ENCODE peak calls at places on chromosomes 5 and 9, in seven cellular contexts. J is GM23248; V is body of pancreas; P is trophoblast cell; R is left ventricle myocardium inferior; I is DND-41; F is naive thymus-derived CD4-positive, alpha-beta T cell. L is an unnamed sample. For H3K9me3 and H3K4me1, the result is how much of the 10 kb centered on the place peaks cover.

GRCh38 chr9:88044200-88044599 is 69.9 kb upstream of the CDK20 start:
- DNase-seq in P (no peak), V (no peak), J (no peak), F (no peak), I (no peak), R (no peak), L (no peak)

GRCh38 chr5:125485003-125485641 is 738.7 kb upstream of the ZNF608 start:
- DNase-seq in P (peak), I (no peak), R (no peak), F (no peak), V (peak), J (peak), L (no peak)

GRCh38 chr5:58246521-58246944 is 213.4 kb downstream of the PLK2 start:
- DNase-seq in V (no peak), I (no peak), J (no peak), R (no peak), F (no peak), P (peak), L (no peak)

GRCh38 chr5:132837868-132838267 is 7.4 kb upstream of the SHROOM1 start:
- DNase-seq in P (no peak), F (no peak), R (no peak), J (no peak), I (no peak), V (no peak), L (no peak)

GRCh38 chr5:120806132-120806531 is 342.0 kb downstream of the PRR16 start:
- DNase-seq in R (no peak), J (peak), V (no peak), F (no peak), P (no peak), I (no peak), L (no peak)

GRCh38 chr9:607417-607816 is 234.1 kb upstream of the DMRT1 start:
- DNase-seq in V (no peak), R (no peak), P (peak), F (no peak), J (no peak), I (no peak), L (no peak)

GRCh38 chr9:38486056-38486455 is 61.8 kb upstream of the IGFBPL1 start:
- DNase-seq in P (no peak), V (no peak), R (no peak), I (no peak), J (no peak), F (no peak), L (no peak)

GRCh38 chr9:124399323-124399962 is 15.8 kb downstream of the PSMB7 start:
- DNase-seq in R (peak), J (peak), V (no peak), I (no peak), P (no peak), F (no peak), L (no peak)

GRCh38 chr5:115179068-115179958 is 9.6 kb upstream of the TRIM36 start:
- DNase-seq in R (no peak), J (peak), I (no peak), P (peak), F (no peak), V (no peak), L (no peak)

GRCh38 chr9:109787735-109788134 is 7.7 kb downstream of the PALM2AKAP2 start:
- DNase-seq in V (no peak), R (no peak), J (no peak), F (no peak), P (no peak), I (no peak), L (no peak)

GRCh38 chr5:36337592-36337991 is 35.9 kb upstream of the RANBP3L start:
- DNase-seq in I (no peak), R (no peak), V (no peak), F (no peak), P (no peak), J (no peak), L (no peak)

GRCh38 chr9:83231039-83231438 is 168.1 kb upstream of the RASEF start:
- DNase-seq in I (no peak), F (no peak), J (peak), V (no peak), R (no peak), P (peak), L (no peak)

GRCh38 chr5:172150514-172151425 is 37.3 kb downstream of the STK10 start:
- DNase-seq in P (peak), V (no peak), F (peak), J (peak), I (no peak), R (peak), L (no peak)

GRCh38 chr9:40913096-40913719 is 215.3 kb downstream of the FOXD4L6 start:
- DNase-seq in F (no peak), R (no peak), I (no peak), P (no peak), J (no peak), V (no peak), L (no peak)

GRCh38 chr9:40909821-40910220 is 218.7 kb downstream of the FOXD4L6 start:
- DNase-seq in F (no peak), P (no peak), I (no peak), R (no peak), J (no peak), V (no peak), L (no peak)

GRCh38 chr9:40911647-40912046 is 216.8 kb downstream of the FOXD4L6 start:
- DNase-seq in P (no peak), F (no peak), I (no peak), R (no peak), J (no peak), V (no peak), L (no peak)

GRCh38 chr9:40913928-40914673 is 214.4 kb downstream of the FOXD4L6 start:
- DNase-seq in R (no peak), J (no peak), P (no peak), V (no peak), I (no peak), F (no peak), L (no peak)

GRCh38 chr9:40914772-40915659 is 213.5 kb downstream of the FOXD4L6 start:
- DNase-seq in V (no peak), I (no peak), R (no peak), P (no peak), J (no peak), F (no peak), L (no peak)
- H3K9me3 ChIP-seq in V (under half), I (under half), R (half or more), P (under half), J (under half), F (half or more), L (half or more)

GRCh38 chr9:16712800-16713199 is 157.7 kb downstream of the BNC2 start:
- DNase-seq in F (no peak), V (no peak), P (no peak), R (no peak), I (no peak), J (no peak), L (no peak)

GRCh38 chr9:16708638-16709435 is 161.6 kb downstream of the BNC2 start:
- DNase-seq in P (no peak), V (no peak), J (no peak), I (no peak), R (no peak), F (no peak), L (no peak)

GRCh38 chr9:16710888-16711287 is 159.6 kb downstream of the BNC2 start:
- DNase-seq in R (no peak), P (no peak), J (no peak), I (no peak), F (no peak), V (no peak), L (no peak)

GRCh38 chr9:16705121-16705604 is 165.3 kb downstream of the BNC2 start:
- DNase-seq in V (peak), R (peak), I (no peak), J (peak), F (no peak), P (peak), L (no peak)

DNA sequence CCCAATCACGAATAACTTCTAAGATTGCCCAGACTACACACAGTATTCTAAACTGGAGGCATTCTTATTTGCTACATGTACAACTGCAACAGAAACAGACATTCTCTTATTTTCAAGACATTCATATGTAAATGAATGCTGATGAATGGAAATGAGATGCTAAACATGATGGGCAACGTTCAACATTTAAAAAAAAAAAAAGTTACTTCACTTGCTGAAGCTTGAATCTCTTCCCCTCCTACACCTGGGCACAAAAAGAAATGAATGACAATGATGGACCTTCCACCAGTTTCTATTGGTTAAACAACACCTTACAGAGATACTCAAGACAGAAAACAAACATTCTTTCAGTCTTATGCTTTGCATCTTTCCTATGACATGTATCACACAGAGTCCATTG is 160.5 kb downstream of the BNC2 start:
- DNase-seq in I (no peak), P (no peak), J (no peak), V (no peak), R (no peak), F (no peak), L (no peak)
- H3K4me1 ChIP-seq in I (under half), P (under half), J (under half), V (under half), R (under half), F (under half), L (under half)

GRCh38 chr5:139696894-139697658 is 48.9 kb downstream of the CXXC5 start:
- DNase-seq in I (no peak), P (peak), V (peak), J (peak), R (peak), F (no peak), L (peak)

GRCh38 chr5:139694556-139695182 is 46.5 kb downstream of the CXXC5 start:
- DNase-seq in P (no peak), F (no peak), J (peak), I (no peak), V (no peak), R (no peak), L (no peak)

GRCh38 chr5:139695183-139695573 is 47.0 kb downstream of the CXXC5 start:
- DNase-seq in V (no peak), P (no peak), J (no peak), F (no peak), R (no peak), I (no peak), L (no peak)

GRCh38 chr5:139698461-139699146 is 50.5 kb downstream of the CXXC5 start:
- DNase-seq in P (no peak), F (no peak), J (peak), I (peak), V (peak), R (peak), L (no peak)

GRCh38 chr5:139696167-139696893 is 48.2 kb downstream of the CXXC5 start:
- DNase-seq in I (no peak), J (peak), V (peak), F (no peak), R (no peak), P (no peak), L (no peak)
- H3K4me3 ChIP-seq in I (no peak), J (peak), V (no peak), F (no peak), R (peak), P (no peak), L (no peak)

DNA sequence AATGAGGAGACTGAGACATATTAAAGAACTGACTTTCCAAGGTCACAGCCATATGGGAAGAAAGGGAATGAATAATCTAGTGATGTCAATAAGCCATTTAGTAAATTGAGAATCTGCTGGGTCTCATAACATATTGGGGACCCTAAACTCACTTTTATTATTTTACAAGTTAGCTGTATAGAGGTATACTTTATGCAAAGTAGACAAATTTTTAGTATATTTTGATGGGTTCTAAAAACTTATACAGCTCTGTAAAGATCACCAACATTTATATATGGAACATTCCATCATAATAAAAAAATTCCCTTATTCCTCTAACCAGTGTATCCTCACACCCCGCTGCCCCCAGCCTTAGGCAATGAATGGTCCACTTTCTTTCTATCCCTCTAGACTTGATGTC is 35.7 kb upstream of the ZNF510 start:
- DNase-seq in V (no peak), R (no peak), F (no peak), I (no peak), P (no peak), J (no peak), L (no peak)
- H3K9me3 ChIP-seq in V (under half), R (half or more), F (half or more), I (under half), P (under half), J (under half), L (half or more)